ENCODE peak calls at places on chromosomes 3 and 15, in eight cellular contexts. Q, C, Z, P, R, Y, G and H are unnamed samples.

GRCh38 chr3:110296885-110297284 is 774.7 kb upstream of the NECTIN3 start:
- DNase-seq in P (no peak), Y (no peak), R (no peak), C (no peak), G (no peak), Q (no peak), Z (no peak), H (no peak)

GRCh38 chr3:87595798-87596197 is 319.4 kb upstream of the POU1F1 start:
- DNase-seq in C (no peak), R (no peak), Z (no peak), Q (no peak), Y (no peak), G (no peak), P (no peak), H (no peak)

GRCh38 chr3:172515130-172515918 is 7.9 kb downstream of the TNFSF10 start:
- DNase-seq in Z (no peak), Y (no peak), R (no peak), G (no peak), P (no peak), C (no peak), Q (no peak), H (no peak)

GRCh38 chr3:45109736-45110135 is 36.4 kb downstream of the CDCP1 start:
- DNase-seq in G (no peak), Q (no peak), P (no peak), R (no peak), Z (no peak), Y (no peak), C (no peak), H (no peak)

GRCh38 chr3:192885374-192885773 is 32.3 kb downstream of the MB21D2 start:
- DNase-seq in P (no peak), Z (no peak), Q (no peak), Y (no peak), R (no peak), C (no peak), G (no peak), H (no peak)

GRCh38 chr3:107065094-107065861 is 312.0 kb upstream of the CCDC54 start:
- DNase-seq in C (no peak), Q (no peak), G (no peak), R (no peak), Y (no peak), P (no peak), Z (peak), H (no peak)

GRCh38 chr3:58535531-58536500 is 1.2 kb downstream of the ACOX2 start:
- DNase-seq in R (no peak), Q (no peak), Y (no peak), P (no peak), C (no peak), Z (peak), G (no peak), H (peak)

GRCh38 chr15:58039260-58040035 is 26.1 kb downstream of the ALDH1A2 start:
- DNase-seq in R (no peak), P (no peak), Z (no peak), Q (no peak), G (no peak), C (no peak), Y (no peak), H (no peak)

GRCh38 chr3:64760258-64760657 is 72.5 kb upstream of the ADAMTS9 start:
- DNase-seq in C (no peak), Y (no peak), G (no peak), Q (no peak), P (no peak), Z (no peak), R (no peak), H (no peak)

GRCh38 chr3:176916777-176917176 is 280.5 kb downstream of the TBL1XR1 start:
- DNase-seq in G (no peak), P (no peak), C (no peak), R (no peak), Y (no peak), Q (no peak), Z (no peak), H (no peak)

GRCh38 chr3:108090701-108091497 is at the start of gene CD47:
- DNase-seq in C (peak), Z (peak), P (peak), R (peak), Q (peak), Y (peak), G (peak), H (peak)

GRCh38 chr15:80309769-80310384 is 57.9 kb upstream of the CTXND1 start:
- DNase-seq in Y (no peak), Z (peak), C (peak), Q (no peak), G (no peak), R (no peak), P (no peak), H (no peak)